ENCODE peak calls at places on chromosome 10, in nine cellular contexts. One of them, this sample, is unnamed.

GRCh38 chr10:105837951-105838350 is 1196.9 kb downstream of the SORCS3 start:
- DNase-seq in adrenal gland: no peak
- DNase-seq in right lobe of liver: no peak
- DNase-seq in IMR-90: no peak
- DNase-seq in body of pancreas: no peak
- DNase-seq in gastrocnemius medialis: no peak
- DNase-seq in upper lobe of left lung: no peak
- DNase-seq in breast epithelium: no peak
- DNase-seq in tibial nerve: no peak
- DNase-seq in this sample: no peak

GRCh38 chr10:58453098-58453497 is 59.6 kb upstream of the BICC1 start:
- DNase-seq in upper lobe of left lung: no peak
- DNase-seq in gastrocnemius medialis: no peak
- DNase-seq in tibial nerve: no peak
- DNase-seq in adrenal gland: no peak
- DNase-seq in breast epithelium: no peak
- DNase-seq in right lobe of liver: no peak
- DNase-seq in IMR-90: no peak
- DNase-seq in body of pancreas: no peak
- DNase-seq in this sample: no peak

GRCh38 chr10:120460776-120461175 is 3.7 kb downstream of the PLPP4 start:
- DNase-seq in IMR-90: peak; percentile 54
- DNase-seq in gastrocnemius medialis: no peak
- DNase-seq in adrenal gland: no peak
- DNase-seq in breast epithelium: no peak
- DNase-seq in body of pancreas: no peak
- DNase-seq in right lobe of liver: no peak
- DNase-seq in tibial nerve: no peak
- DNase-seq in upper lobe of left lung: no peak
- DNase-seq in this sample: no peak

GRCh38 chr10:127048630-127049029 is 143.4 kb downstream of the DOCK1 start:
- DNase-seq in body of pancreas: no peak
- DNase-seq in IMR-90: no peak
- DNase-seq in breast epithelium: no peak
- DNase-seq in gastrocnemius medialis: no peak
- DNase-seq in upper lobe of left lung: no peak
- DNase-seq in adrenal gland: no peak
- DNase-seq in right lobe of liver: no peak
- DNase-seq in tibial nerve: no peak
- DNase-seq in this sample: no peak

GRCh38 chr10:49768731-49769130 is 6.6 kb upstream of the OGDHL start:
- DNase-seq in body of pancreas: no peak
- DNase-seq in adrenal gland: no peak
- DNase-seq in IMR-90: no peak
- DNase-seq in upper lobe of left lung: no peak
- DNase-seq in gastrocnemius medialis: no peak
- DNase-seq in breast epithelium: no peak
- DNase-seq in right lobe of liver: no peak
- DNase-seq in tibial nerve: no peak
- DNase-seq in this sample: no peak

GRCh38 chr10:128602183-128602582 is 476.0 kb upstream of the MKI67 start:
- DNase-seq in breast epithelium: no peak
- DNase-seq in adrenal gland: no peak
- DNase-seq in IMR-90: no peak
- DNase-seq in body of pancreas: no peak
- DNase-seq in upper lobe of left lung: no peak
- DNase-seq in right lobe of liver: no peak
- DNase-seq in tibial nerve: no peak
- DNase-seq in gastrocnemius medialis: no peak
- DNase-seq in this sample: no peak

GRCh38 chr10:127911218-127911866 is 4.4 kb downstream of the PTPRE start:
- DNase-seq in body of pancreas: no peak
- DNase-seq in right lobe of liver: no peak
- DNase-seq in gastrocnemius medialis: no peak
- DNase-seq in upper lobe of left lung: no peak
- DNase-seq in IMR-90: no peak
- DNase-seq in tibial nerve: no peak
- DNase-seq in adrenal gland: no peak
- DNase-seq in breast epithelium: no peak
- DNase-seq in this sample: no peak

GRCh38 chr10:116825901-116826300 is 23.4 kb upstream of the ENO4 start:
- DNase-seq in breast epithelium: no peak
- DNase-seq in IMR-90: no peak
- DNase-seq in gastrocnemius medialis: no peak
- DNase-seq in upper lobe of left lung: no peak
- DNase-seq in right lobe of liver: no peak
- DNase-seq in body of pancreas: no peak
- DNase-seq in tibial nerve: no peak
- DNase-seq in adrenal gland: no peak
- DNase-seq in this sample: no peak

GRCh38 chr10:29628912-29629526 is 5.8 kb downstream of the SVIL start:
- DNase-seq in upper lobe of left lung: no peak
- DNase-seq in IMR-90: no peak
- DNase-seq in gastrocnemius medialis: no peak
- DNase-seq in breast epithelium: peak; percentile 12
- DNase-seq in adrenal gland: no peak
- DNase-seq in right lobe of liver: no peak
- DNase-seq in body of pancreas: no peak
- DNase-seq in tibial nerve: no peak
- DNase-seq in this sample: no peak

GRCh38 chr10:5889624-5890518 is at the start of the genes ANKRD16 and FBH1:
- DNase-seq in tibial nerve: peak; percentile 96
- DNase-seq in right lobe of liver: peak; percentile 99
- DNase-seq in breast epithelium: peak; percentile 97
- DNase-seq in body of pancreas: peak; percentile 98
- DNase-seq in IMR-90: peak; percentile 99
- DNase-seq in adrenal gland: peak; percentile 100
- DNase-seq in upper lobe of left lung: peak; percentile 98
- DNase-seq in gastrocnemius medialis: peak; percentile 98
- DNase-seq in this sample: peak; percentile 99
- TF ChIP-seq POLR2A in tibial nerve: peak; percentile 13
- TF ChIP-seq POLR2A in right lobe of liver: peak; percentile 87
- TF ChIP-seq POLR2A in breast epithelium: no peak
- TF ChIP-seq POLR2A in body of pancreas: peak; percentile 87
- TF ChIP-seq POLR2A in IMR-90: peak; percentile 89
- TF ChIP-seq POLR2A in adrenal gland: peak; percentile 93
- TF ChIP-seq POLR2A in upper lobe of left lung: peak; percentile 89
- TF ChIP-seq POLR2A in gastrocnemius medialis: peak; percentile 87
- TF ChIP-seq POLR2A in this sample: peak; percentile 57

GRCh38 chr10:77371421-77371820 is 266.2 kb downstream of the KCNMA1 start:
- DNase-seq in gastrocnemius medialis: no peak
- DNase-seq in tibial nerve: no peak
- DNase-seq in right lobe of liver: no peak
- DNase-seq in breast epithelium: no peak
- DNase-seq in IMR-90: no peak
- DNase-seq in body of pancreas: no peak
- DNase-seq in upper lobe of left lung: no peak
- DNase-seq in adrenal gland: no peak
- DNase-seq in this sample: no peak

GRCh38 chr10:77372400-77372799 is 265.2 kb downstream of the KCNMA1 start:
- DNase-seq in body of pancreas: peak; percentile 41
- DNase-seq in breast epithelium: no peak
- DNase-seq in right lobe of liver: peak; percentile 35
- DNase-seq in tibial nerve: no peak
- DNase-seq in IMR-90: no peak
- DNase-seq in gastrocnemius medialis: peak; percentile 27
- DNase-seq in adrenal gland: no peak
- DNase-seq in upper lobe of left lung: no peak
- DNase-seq in this sample: no peak

GRCh38 chr10:77371848-77372247 is 265.8 kb downstream of the KCNMA1 start:
- DNase-seq in upper lobe of left lung: no peak
- DNase-seq in breast epithelium: no peak
- DNase-seq in IMR-90: no peak
- DNase-seq in gastrocnemius medialis: no peak
- DNase-seq in adrenal gland: no peak
- DNase-seq in right lobe of liver: no peak
- DNase-seq in body of pancreas: no peak
- DNase-seq in tibial nerve: no peak
- DNase-seq in this sample: no peak

GRCh38 chr10:77363197-77363596 is 274.4 kb downstream of the KCNMA1 start:
- DNase-seq in IMR-90: no peak
- DNase-seq in body of pancreas: no peak
- DNase-seq in gastrocnemius medialis: no peak
- DNase-seq in adrenal gland: no peak
- DNase-seq in right lobe of liver: no peak
- DNase-seq in breast epithelium: no peak
- DNase-seq in tibial nerve: no peak
- DNase-seq in upper lobe of left lung: no peak
- DNase-seq in this sample: no peak

GRCh38 chr10:77368006-77368405 is 269.6 kb downstream of the KCNMA1 start:
- DNase-seq in IMR-90: no peak
- DNase-seq in body of pancreas: no peak
- DNase-seq in gastrocnemius medialis: no peak
- DNase-seq in right lobe of liver: no peak
- DNase-seq in adrenal gland: no peak
- DNase-seq in breast epithelium: no peak
- DNase-seq in tibial nerve: no peak
- DNase-seq in upper lobe of left lung: no peak
- DNase-seq in this sample: no peak
- H3K27me3 ChIP-seq in IMR-90: no peaks in the 10 kb centered on the region
- H3K27me3 ChIP-seq in body of pancreas: no peaks in the 10 kb centered on the region
- H3K27me3 ChIP-seq in gastrocnemius medialis: no peaks in the 10 kb centered on the region
- H3K27me3 ChIP-seq in right lobe of liver: no peaks in the 10 kb centered on the region
- H3K27me3 ChIP-seq in adrenal gland: no peaks in the 10 kb centered on the region
- H3K27me3 ChIP-seq in breast epithelium: no peaks in the 10 kb centered on the region
- H3K27me3 ChIP-seq in tibial nerve: no peaks in the 10 kb centered on the region
- H3K27me3 ChIP-seq in upper lobe of left lung: no peaks in the 10 kb centered on the region
- H3K27me3 ChIP-seq in this sample: no peaks in the 10 kb centered on the region

DNA sequence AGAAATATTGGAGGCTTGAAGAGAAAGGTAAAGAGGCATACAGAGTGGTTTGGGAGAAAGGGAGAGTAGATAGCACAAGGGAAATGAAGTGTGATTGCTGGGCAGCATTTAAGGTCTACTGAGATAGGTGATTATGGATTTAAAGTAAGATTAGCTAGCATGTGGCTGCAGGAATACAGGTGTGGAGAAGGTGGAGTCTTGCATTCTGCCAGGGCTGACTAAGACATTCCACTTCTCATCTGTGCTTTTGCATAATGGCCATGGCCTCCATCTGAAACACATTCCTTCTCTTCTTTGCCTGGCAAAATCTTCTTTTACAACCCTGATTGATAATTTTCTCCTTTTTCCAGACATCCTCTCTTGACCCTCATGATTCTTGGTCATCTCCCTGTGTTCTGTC is 31.6 kb upstream of the PCGF5 start:
- DNase-seq in body of pancreas: no peak
- DNase-seq in IMR-90: no peak
- DNase-seq in right lobe of liver: no peak
- DNase-seq in tibial nerve: no peak
- DNase-seq in adrenal gland: no peak
- DNase-seq in gastrocnemius medialis: no peak
- DNase-seq in breast epithelium: no peak
- DNase-seq in upper lobe of left lung: no peak
- DNase-seq in this sample: no peak
- TF ChIP-seq POLR2A in body of pancreas: no peak
- TF ChIP-seq POLR2A in IMR-90: no peak
- TF ChIP-seq POLR2A in right lobe of liver: no peak
- TF ChIP-seq POLR2A in tibial nerve: no peak
- TF ChIP-seq POLR2A in adrenal gland: no peak
- TF ChIP-seq POLR2A in gastrocnemius medialis: no peak
- TF ChIP-seq POLR2A in breast epithelium: no peak
- TF ChIP-seq POLR2A in upper lobe of left lung: no peak
- TF ChIP-seq POLR2A in this sample: no peak

DNA sequence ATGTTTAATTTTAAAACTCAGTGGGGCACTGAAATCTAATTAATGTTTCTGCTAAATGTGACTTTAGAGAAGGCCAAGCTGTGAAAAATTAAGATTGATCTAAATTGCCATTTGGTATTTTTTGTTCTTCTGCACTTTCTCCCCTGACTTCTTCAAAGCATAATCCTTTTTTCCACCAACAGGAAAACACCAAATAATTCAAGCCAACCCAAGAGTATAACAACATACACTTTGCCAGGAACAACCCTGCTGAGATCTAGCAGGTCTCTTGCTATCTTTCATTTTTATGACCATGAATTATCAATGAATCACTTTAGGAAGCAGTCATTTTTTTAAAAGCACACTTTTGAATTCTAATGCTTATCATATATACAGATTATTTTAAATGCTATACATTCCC is 100.1 kb downstream of the USP6NL start:
- DNase-seq in gastrocnemius medialis: no peak
- DNase-seq in IMR-90: no peak
- DNase-seq in body of pancreas: no peak
- DNase-seq in upper lobe of left lung: no peak
- DNase-seq in tibial nerve: no peak
- DNase-seq in right lobe of liver: no peak
- DNase-seq in adrenal gland: no peak
- DNase-seq in breast epithelium: no peak
- DNase-seq in this sample: no peak
- H3K27me3 ChIP-seq in gastrocnemius medialis: no peaks in the 10 kb centered on the region
- H3K27me3 ChIP-seq in IMR-90: no peaks in the 10 kb centered on the region
- H3K27me3 ChIP-seq in body of pancreas: no peaks in the 10 kb centered on the region
- H3K27me3 ChIP-seq in upper lobe of left lung: no peaks in the 10 kb centered on the region
- H3K27me3 ChIP-seq in tibial nerve: no peaks in the 10 kb centered on the region
- H3K27me3 ChIP-seq in right lobe of liver: no peaks in the 10 kb centered on the region
- H3K27me3 ChIP-seq in adrenal gland: no peaks in the 10 kb centered on the region
- H3K27me3 ChIP-seq in breast epithelium: no peaks in the 10 kb centered on the region
- H3K27me3 ChIP-seq in this sample: no peaks in the 10 kb centered on the region

GRCh38 chr10:62935022-62935421 is 118.9 kb upstream of the EGR2 start:
- DNase-seq in tibial nerve: no peak
- DNase-seq in body of pancreas: no peak
- DNase-seq in breast epithelium: no peak
- DNase-seq in upper lobe of left lung: no peak
- DNase-seq in IMR-90: no peak
- DNase-seq in gastrocnemius medialis: no peak
- DNase-seq in right lobe of liver: no peak
- DNase-seq in adrenal gland: no peak
- DNase-seq in this sample: no peak

GRCh38 chr10:62937674-62938073 is 121.5 kb upstream of the EGR2 start:
- DNase-seq in adrenal gland: no peak
- DNase-seq in right lobe of liver: no peak
- DNase-seq in body of pancreas: no peak
- DNase-seq in gastrocnemius medialis: no peak
- DNase-seq in breast epithelium: no peak
- DNase-seq in upper lobe of left lung: no peak
- DNase-seq in tibial nerve: no peak
- DNase-seq in IMR-90: no peak
- DNase-seq in this sample: no peak

GRCh38 chr10:62934258-62934657 is 118.1 kb upstream of the EGR2 start:
- DNase-seq in breast epithelium: peak; percentile 75
- DNase-seq in body of pancreas: no peak
- DNase-seq in upper lobe of left lung: no peak
- DNase-seq in gastrocnemius medialis: no peak
- DNase-seq in tibial nerve: no peak
- DNase-seq in right lobe of liver: no peak
- DNase-seq in IMR-90: no peak
- DNase-seq in adrenal gland: no peak
- DNase-seq in this sample: no peak

GRCh38 chr10:62938672-62939071 is 122.5 kb upstream of the EGR2 start:
- DNase-seq in tibial nerve: no peak
- DNase-seq in gastrocnemius medialis: no peak
- DNase-seq in IMR-90: no peak
- DNase-seq in adrenal gland: no peak
- DNase-seq in body of pancreas: no peak
- DNase-seq in right lobe of liver: no peak
- DNase-seq in upper lobe of left lung: no peak
- DNase-seq in breast epithelium: no peak
- DNase-seq in this sample: no peak

DNA sequence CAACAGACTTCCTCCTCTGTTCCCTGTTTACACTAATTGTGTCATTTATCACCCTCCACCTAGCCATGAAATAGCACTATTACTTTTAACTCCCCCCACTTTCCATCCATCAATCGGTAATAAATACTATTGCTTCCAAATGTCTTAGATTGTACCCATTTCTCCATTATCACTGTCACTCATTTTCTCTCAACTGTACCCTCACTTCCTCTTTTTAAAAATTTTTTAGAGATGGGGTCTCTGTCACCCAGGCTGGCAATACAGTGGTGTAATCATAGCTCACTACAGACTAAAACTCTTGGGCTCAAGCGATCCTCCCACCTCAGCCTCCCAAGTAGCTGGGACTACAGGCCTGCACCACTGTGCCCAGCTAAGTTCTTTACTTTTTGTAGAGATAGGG is 123.5 kb upstream of the EGR2 start:
- DNase-seq in body of pancreas: no peak
- DNase-seq in tibial nerve: no peak
- DNase-seq in upper lobe of left lung: no peak
- DNase-seq in right lobe of liver: no peak
- DNase-seq in gastrocnemius medialis: no peak
- DNase-seq in adrenal gland: no peak
- DNase-seq in IMR-90: no peak
- DNase-seq in breast epithelium: no peak
- DNase-seq in this sample: no peak
- TF ChIP-seq POLR2A in body of pancreas: no peak
- TF ChIP-seq POLR2A in tibial nerve: no peak
- TF ChIP-seq POLR2A in upper lobe of left lung: no peak
- TF ChIP-seq POLR2A in right lobe of liver: no peak
- TF ChIP-seq POLR2A in gastrocnemius medialis: no peak
- TF ChIP-seq POLR2A in adrenal gland: no peak
- TF ChIP-seq POLR2A in IMR-90: no peak
- TF ChIP-seq POLR2A in breast epithelium: no peak
- TF ChIP-seq POLR2A in this sample: no peak

This sample was measured in sigmoid colon.